ENCODE peak calls at places on chromosomes 3 and 15, in seven cellular contexts. E is head of caudate nucleus; A is neural crest cell; O is activated CD4-positive, alpha-beta T cell treated with anti-CD3 and anti-CD28 coated beads, Interleukin-2, amount 50 U/mL, for 48 hours; C is NT2/D1; Y is EH; S is mucosa of descending colon. G is an unnamed sample.

GRCh38 chr15:48823237-48823636 is 12.4 kb upstream of the CEP152 start:
- DNase-seq in C (peak), E (no peak), Y (peak), S (no peak), A (no peak), O (no peak), G (no peak)

GRCh38 chr3:11367116-11367781 is 95.1 kb downstream of the ATG7 start:
- DNase-seq in E (no peak), O (no peak), A (peak), S (no peak), Y (peak), C (no peak), G (no peak)

GRCh38 chr3:115500795-115501194 is 122.5 kb upstream of the GAP43 start:
- DNase-seq in Y (no peak), S (no peak), O (no peak), A (no peak), C (no peak), E (no peak), G (no peak)

GRCh38 chr3:122497425-122497824 is 17.3 kb downstream of the KPNA1 start:
- DNase-seq in Y (peak), S (no peak), O (peak), E (no peak), C (no peak), A (no peak), G (peak)

GRCh38 chr3:150497956-150498355 is 48.3 kb downstream of the SERP1 start:
- DNase-seq in S (no peak), Y (peak), C (no peak), E (no peak), A (no peak), O (no peak), G (no peak)

GRCh38 chr3:48299746-48300361 is 33.6 kb downstream of the SPINK8 start:
- DNase-seq in C (no peak), O (no peak), E (no peak), Y (no peak), A (no peak), S (no peak), G (no peak)

GRCh38 chr3:17411157-17411877 is 331.1 kb downstream of the TBC1D5 start:
- DNase-seq in E (no peak), A (no peak), Y (no peak), S (no peak), O (no peak), C (no peak), G (no peak)

GRCh38 chr3:124859025-124859424 is 28.1 kb downstream of the ITGB5 start:
- DNase-seq in Y (peak), A (no peak), E (no peak), C (no peak), S (no peak), O (no peak), G (no peak)

GRCh38 chr3:55637906-55638635 is 151.0 kb upstream of the WNT5A start:
- DNase-seq in S (no peak), A (no peak), Y (no peak), O (no peak), E (no peak), C (no peak), G (no peak)

GRCh38 chr3:149245738-149246451 is 24.3 kb upstream of the CP start:
- DNase-seq in A (no peak), Y (peak), O (no peak), C (no peak), E (no peak), S (no peak), G (no peak)

GRCh38 chr15:90839187-90840071 is 29.0 kb upstream of the FURIN start:
- DNase-seq in Y (no peak), A (peak), C (peak), S (peak), E (no peak), O (peak), G (peak)

GRCh38 chr15:75674366-75674765 is 26.7 kb downstream of the SNX33 start:
- DNase-seq in O (no peak), E (no peak), A (no peak), Y (no peak), S (no peak), C (no peak), G (no peak)

GRCh38 chr3:52361893-52362292 is 45.8 kb downstream of the DNAH1 start:
- DNase-seq in O (no peak), C (no peak), Y (no peak), E (no peak), S (no peak), A (no peak), G (no peak)

GRCh38 chr3:57910988-57911387 is 97.2 kb upstream of the FLNB start:
- DNase-seq in E (no peak), Y (peak), A (no peak), O (peak), S (no peak), C (peak), G (peak)

GRCh38 chr15:40100947-40101905 is 7.5 kb downstream of the BMF start:
- DNase-seq in S (no peak), A (no peak), Y (no peak), E (no peak), C (no peak), O (no peak), G (no peak)

GRCh38 chr3:185308126-185308754 is 54.4 kb upstream of the EHHADH start:
- DNase-seq in S (no peak), O (peak), A (peak), Y (peak), C (peak), E (no peak), G (peak)

GRCh38 chr3:522888-523287 is 326.3 kb downstream of the CHL1 start:
- DNase-seq in Y (no peak), C (no peak), E (no peak), A (no peak), S (no peak), O (no peak), G (no peak)

GRCh38 chr3:45992820-45993219 is 2.8 kb downstream of the FYCO1 start:
- DNase-seq in C (peak), S (no peak), A (no peak), E (no peak), Y (peak), O (no peak), G (no peak)

GRCh38 chr15:60865507-60865906 is 363.6 kb downstream of the RORA start:
- DNase-seq in S (no peak), A (no peak), O (no peak), Y (no peak), E (no peak), C (no peak), G (no peak)

GRCh38 chr3:31041161-31041978 is 146.9 kb upstream of the GADL1 start:
- DNase-seq in E (no peak), Y (peak), O (no peak), S (no peak), A (no peak), C (peak), G (no peak)

GRCh38 chr15:73959012-73959581 is 32.8 kb downstream of the LOXL1 start:
- DNase-seq in E (no peak), A (no peak), Y (no peak), C (no peak), O (no peak), S (no peak), G (no peak)

GRCh38 chr3:195023576-195023975 is 247.4 kb downstream of the XXYLT1 start:
- DNase-seq in Y (no peak), A (no peak), O (no peak), S (no peak), E (no peak), C (no peak), G (no peak)

GRCh38 chr3:66702126-66702525 is 201.3 kb upstream of the LRIG1 start:
- DNase-seq in E (no peak), Y (no peak), A (no peak), C (no peak), O (no peak), S (no peak), G (no peak)

GRCh38 chr15:73647259-73648026 is 14.3 kb upstream of the NPTN start:
- DNase-seq in Y (peak), A (no peak), E (no peak), O (no peak), S (no peak), C (no peak), G (no peak)

GRCh38 chr3:49339947-49340800 is at the start of gene USP4:
- DNase-seq in A (peak), Y (peak), O (peak), C (peak), E (peak), S (peak), G (peak)

GRCh38 chr3:193757457-193757856 is 164.4 kb downstream of the OPA1 start:
- DNase-seq in S (no peak), A (no peak), C (no peak), E (no peak), Y (no peak), O (no peak), G (no peak)

GRCh38 chr15:66766282-66767228 is 64.5 kb downstream of the SMAD6 start:
- DNase-seq in O (no peak), C (no peak), Y (peak), A (no peak), E (no peak), S (no peak), G (no peak)

GRCh38 chr3:160629491-160629890 is 47.5 kb upstream of the ARL14 start:
- DNase-seq in C (no peak), E (no peak), O (no peak), S (no peak), Y (peak), A (no peak), G (no peak)

GRCh38 chr3:150020527-150020926 is 49.8 kb upstream of the PFN2 start:
- DNase-seq in S (no peak), A (no peak), O (no peak), Y (peak), C (no peak), E (no peak), G (no peak)

GRCh38 chr15:88911766-88912118 is 1.4 kb downstream of the MFGE8 start:
- DNase-seq in C (peak), E (no peak), Y (peak), S (no peak), O (no peak), A (no peak), G (no peak)

GRCh38 chr3:187843654-187844053 is 98.4 kb upstream of the BCL6 start:
- DNase-seq in O (no peak), C (no peak), E (no peak), A (no peak), S (no peak), Y (no peak), G (no peak)

GRCh38 chr3:71532639-71533395 is 50.7 kb downstream of the FOXP1 start:
- DNase-seq in O (no peak), E (no peak), A (no peak), S (no peak), Y (no peak), C (no peak), G (no peak)

GRCh38 chr3:8739757-8740508 is 6.3 kb downstream of the CAV3 start:
- DNase-seq in E (no peak), A (no peak), S (no peak), O (no peak), C (no peak), Y (peak), G (peak)

GRCh38 chr3:192022412-192022811 is 561.4 kb downstream of the PYDC2 start:
- DNase-seq in S (no peak), E (no peak), A (no peak), C (no peak), Y (no peak), O (no peak), G (no peak)